ENCODE peak calls at places on chromosomes 13 and 19, in seven cellular contexts. A, N, C, P, Y, K and H are unnamed samples.

GRCh38 chr13:106899444-106899843 is 331.5 kb upstream of the ARGLU1 start:
- DNase-seq in A (no peak), N (no peak), C (no peak), P (no peak), Y (no peak), K (no peak), H (no peak)

GRCh38 chr19:12873891-12874745 is 7.1 kb downstream of the DNASE2 start:
- DNase-seq in A (no peak), N (no peak), C (no peak), P (no peak), Y (no peak), K (no peak), H (no peak)

GRCh38 chr13:40776681-40777165 is 5.7 kb upstream of the MRPS31 start:
- DNase-seq in A (peak), N (no peak), C (no peak), P (no peak), Y (no peak), K (no peak), H (no peak)

GRCh38 chr13:69331245-69331644 is 776.4 kb upstream of the ATXN8OS start:
- DNase-seq in A (no peak), N (no peak), C (no peak), P (no peak), Y (no peak), K (no peak), H (no peak)

GRCh38 chr13:42876810-42877550 is 95.6 kb downstream of the FAM216B start:
- DNase-seq in A (peak), N (no peak), C (no peak), P (no peak), Y (peak), K (no peak), H (no peak)

GRCh38 chr13:93345642-93346220 is 119.1 kb downstream of the GPC6 start:
- DNase-seq in A (no peak), N (no peak), C (no peak), P (no peak), Y (no peak), K (no peak), H (no peak)

GRCh38 chr19:40611096-40611495 is 9.9 kb downstream of the LTBP4 start:
- DNase-seq in A (no peak), N (no peak), C (peak), P (no peak), Y (no peak), K (no peak), H (peak)

GRCh38 chr19:22806418-22806817 is 22.5 kb upstream of the ZNF99 start:
- DNase-seq in A (no peak), N (no peak), C (no peak), P (no peak), Y (no peak), K (no peak), H (no peak)

GRCh38 chr13:97568850-97569249 is 134.9 kb downstream of the RAP2A start:
- DNase-seq in A (no peak), N (no peak), C (no peak), P (no peak), Y (peak), K (no peak), H (no peak)

GRCh38 chr19:31408460-31409124 is 59.4 kb upstream of the TSHZ3 start:
- DNase-seq in A (peak), N (no peak), C (no peak), P (no peak), Y (no peak), K (no peak), H (peak)

GRCh38 chr19:45293682-45294081 is 29.0 kb downstream of the CKM start:
- DNase-seq in A (no peak), N (no peak), C (no peak), P (no peak), Y (no peak), K (no peak), H (no peak)

GRCh38 chr19:48887861-48888612 is 10.5 kb downstream of the TULP2 start:
- DNase-seq in A (no peak), N (no peak), C (peak), P (no peak), Y (peak), K (no peak), H (no peak)

GRCh38 chr19:46495789-46496099 is at the start of gene PNMA8B:
- DNase-seq in A (no peak), N (peak), C (peak), P (peak), Y (peak), K (peak), H (peak)

GRCh38 chr19:51320258-51320657 is 8.8 kb downstream of the IGLON5 start:
- DNase-seq in A (no peak), N (no peak), C (no peak), P (no peak), Y (peak), K (no peak), H (no peak)

GRCh38 chr19:10270616-10271394 is at the start of gene ICAM1:
- DNase-seq in A (peak), N (peak), C (peak), P (no peak), Y (peak), K (peak), H (peak)